ENCODE peak calls at places on chromosome 13, in nine cellular contexts. O is trophoblast cell, R is adrenal gland, I is foreskin keratinocyte, N is testis, Z is esophagus muscularis mucosa, J is left lung, B is psoas muscle, L is upper lobe of right lung. T is an unnamed sample. For H3K4me1, the result is how much of the 10 kb centered on the place peaks cover.

GRCh38 chr13:76944457-76944856 is 3.9 kb upstream of the ACOD1 start:
- DNase-seq in O (peak), R (peak), I (no peak), N (no peak), Z (no peak), J (no peak), B (no peak), L (no peak), T (peak)

GRCh38 chr13:76643596-76643995 is 242.6 kb downstream of the KCTD12 start:
- DNase-seq in O (no peak), R (no peak), I (no peak), N (no peak), Z (no peak), J (no peak), B (no peak), L (no peak), T (no peak)

GRCh38 chr13:50365683-50366391 is 350.6 kb downstream of the KCNRG start:
- DNase-seq in O (peak), R (no peak), I (peak), N (no peak), Z (peak), J (no peak), B (no peak), L (no peak), T (peak)

GRCh38 chr13:71067164-71067815 is 799.7 kb downstream of the DACH1 start:
- DNase-seq in O (no peak), R (no peak), I (no peak), N (no peak), Z (no peak), J (no peak), B (no peak), L (no peak), T (no peak)

GRCh38 chr13:47463726-47464125 is 537.3 kb downstream of the SUCLA2 start:
- DNase-seq in O (no peak), R (no peak), I (no peak), N (no peak), Z (no peak), J (peak), B (no peak), L (no peak), T (no peak)

GRCh38 chr13:51541809-51542258 is 42.4 kb upstream of the WDFY2 start:
- DNase-seq in O (no peak), R (no peak), I (no peak), N (no peak), Z (no peak), J (no peak), B (no peak), L (no peak), T (no peak)

GRCh38 chr13:70568571-70568970 is 460.3 kb upstream of the KLHL1 start:
- DNase-seq in O (peak), R (peak), I (no peak), N (no peak), Z (no peak), J (no peak), B (no peak), L (no peak), T (peak)

GRCh38 chr13:48233886-48234488 is 981 bp downstream of the ITM2B start:
- DNase-seq in O (peak), R (no peak), I (no peak), N (peak), Z (no peak), J (no peak), B (no peak), L (no peak), T (no peak)

GRCh38 chr13:35768551-35768950 is 292.1 kb upstream of the MAB21L1 start:
- DNase-seq in O (peak), R (no peak), I (no peak), N (no peak), Z (no peak), J (no peak), B (no peak), L (no peak), T (no peak)

GRCh38 chr13:24693862-24694471 is 13.8 kb downstream of the ATP12A start:
- DNase-seq in O (peak), R (peak), I (no peak), N (peak), Z (no peak), J (no peak), B (no peak), L (peak), T (peak)

GRCh38 chr13:37136187-37136586 is 30.7 kb upstream of the CSNK1A1L start:
- DNase-seq in O (peak), R (no peak), I (no peak), N (no peak), Z (no peak), J (no peak), B (no peak), L (no peak), T (no peak)

GRCh38 chr13:46551410-46552301 is 1.3 kb upstream of the LRCH1 start:
- DNase-seq in O (peak), R (peak), I (no peak), N (peak), Z (no peak), J (peak), B (peak), L (peak), T (peak)

GRCh38 chr13:27792393-27793218 is at the start of gene GSX1:
- DNase-seq in O (peak), R (peak), I (no peak), N (peak), Z (no peak), J (peak), B (peak), L (peak), T (peak)

DNA sequence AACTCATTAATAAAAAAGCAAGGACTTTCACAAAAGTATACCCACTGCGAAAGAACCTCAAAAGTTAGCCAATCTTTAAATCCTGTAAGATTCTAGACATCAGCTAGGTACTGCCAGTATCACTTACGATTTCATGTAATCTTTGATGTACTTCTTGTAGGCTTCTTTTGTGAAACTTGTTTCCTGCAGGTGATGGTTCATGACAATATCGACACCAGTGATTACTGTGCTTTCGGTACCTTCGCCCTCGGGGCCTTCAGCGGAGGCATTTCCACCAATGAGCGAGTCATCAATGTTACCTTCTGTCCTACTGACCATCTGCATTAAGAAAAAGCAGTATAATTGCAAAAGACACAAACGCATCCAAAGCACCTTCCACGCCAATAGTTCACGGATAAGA is 1.1 kb downstream of the TPT1 start:
- DNase-seq in O (peak), R (no peak), I (no peak), N (no peak), Z (no peak), J (no peak), B (no peak), L (no peak), T (no peak)
- H3K4me1 ChIP-seq in O (under half), R (half or more), I (under half), N (under half), Z (half or more), J (half or more), B (half or more), L (half or more), T (half or more)

GRCh38 chr13:110308377-110309158 is 1.5 kb downstream of the COL4A2 start:
- DNase-seq in O (peak), R (no peak), I (no peak), N (peak), Z (no peak), J (peak), B (no peak), L (no peak), T (peak)
- H3K4me1 ChIP-seq in O (under half), R (under half), I (under half), N (under half), Z (half or more), J (under half), B (under half), L (under half), T (half or more)

DNA sequence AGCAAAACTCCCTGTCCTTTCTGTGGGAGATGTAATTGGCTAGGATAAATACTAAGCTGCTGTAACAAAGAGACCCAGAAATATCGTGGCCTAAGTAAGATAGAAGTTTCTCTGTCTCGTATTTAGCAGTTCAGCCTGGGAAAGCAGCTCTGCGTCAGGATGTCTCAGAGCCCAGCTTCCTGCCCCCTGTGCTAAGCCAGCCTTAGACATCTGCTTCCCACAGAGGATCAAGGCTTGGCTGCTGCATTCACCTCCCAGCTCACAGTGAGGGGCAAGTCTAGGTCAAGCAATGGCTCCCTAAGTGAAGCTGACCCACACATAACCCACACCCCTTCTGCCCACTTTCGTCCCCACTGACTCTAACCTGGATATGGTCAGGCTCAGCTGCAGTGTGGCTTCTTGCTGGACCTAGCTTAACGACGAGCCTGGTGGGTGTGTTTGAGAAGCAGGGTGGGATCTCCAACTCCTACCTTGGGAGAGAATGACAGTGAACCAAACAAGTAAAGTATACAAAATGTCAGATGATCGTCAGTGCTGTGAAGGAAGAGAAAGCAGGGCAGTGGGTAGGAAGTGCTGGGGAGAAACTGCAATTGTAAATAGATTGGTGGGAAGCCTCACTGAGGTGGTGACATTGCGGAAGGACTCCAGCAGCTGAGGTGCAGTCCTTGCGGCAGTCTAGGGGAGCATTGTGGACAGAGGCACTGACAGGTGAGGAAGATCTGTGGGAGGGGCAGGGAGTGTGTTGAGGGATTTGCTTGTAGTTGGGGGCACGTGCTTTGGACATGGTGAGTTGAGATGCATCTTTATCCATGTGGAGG is 82.9 kb downstream of the TNFRSF19 start:
- DNase-seq in O (no peak), R (no peak), I (no peak), N (no peak), Z (no peak), J (no peak), B (no peak), L (no peak), T (no peak)
- H3K4me1 ChIP-seq in O (under half), R (under half), I (under half), N (under half), Z (under half), J (under half), B (under half), L (under half), T (under half)

GRCh38 chr13:99689955-99690354 is 188.7 kb downstream of the TM9SF2 start:
- DNase-seq in O (no peak), R (no peak), I (no peak), N (no peak), Z (no peak), J (no peak), B (no peak), L (no peak), T (no peak)
- H3K4me1 ChIP-seq in O (under half), R (under half), I (under half), N (under half), Z (under half), J (under half), B (under half), L (under half), T (under half)

GRCh38 chr13:99308481-99309087 is 1.4 kb upstream of the GPR183 start:
- DNase-seq in O (peak), R (no peak), I (no peak), N (no peak), Z (no peak), J (no peak), B (no peak), L (no peak), T (no peak)
- H3K4me1 ChIP-seq in O (under half), R (under half), I (under half), N (under half), Z (half or more), J (half or more), B (under half), L (under half), T (under half)

GRCh38 chr13:42153371-42153770 is 104.9 kb downstream of the DGKH start:
- DNase-seq in O (no peak), R (no peak), I (no peak), N (no peak), Z (no peak), J (no peak), B (no peak), L (no peak), T (no peak)

GRCh38 chr13:42152495-42152894 is 104.0 kb downstream of the DGKH start:
- DNase-seq in O (no peak), R (no peak), I (no peak), N (no peak), Z (no peak), J (no peak), B (no peak), L (no peak), T (no peak)

GRCh38 chr13:42155251-42155650 is 106.8 kb downstream of the DGKH start:
- DNase-seq in O (no peak), R (no peak), I (no peak), N (no peak), Z (no peak), J (no peak), B (no peak), L (no peak), T (no peak)

GRCh38 chr13:42148538-42148937 is 100.1 kb downstream of the DGKH start:
- DNase-seq in O (no peak), R (no peak), I (no peak), N (no peak), Z (no peak), J (no peak), B (no peak), L (no peak), T (no peak)

GRCh38 chr13:42151781-42152180 is 103.3 kb downstream of the DGKH start:
- DNase-seq in O (no peak), R (no peak), I (no peak), N (no peak), Z (no peak), J (no peak), B (no peak), L (no peak), T (no peak)
- H3K4me1 ChIP-seq in O (under half), R (under half), I (under half), N (under half), Z (under half), J (under half), B (under half), L (under half), T (under half)

DNA sequence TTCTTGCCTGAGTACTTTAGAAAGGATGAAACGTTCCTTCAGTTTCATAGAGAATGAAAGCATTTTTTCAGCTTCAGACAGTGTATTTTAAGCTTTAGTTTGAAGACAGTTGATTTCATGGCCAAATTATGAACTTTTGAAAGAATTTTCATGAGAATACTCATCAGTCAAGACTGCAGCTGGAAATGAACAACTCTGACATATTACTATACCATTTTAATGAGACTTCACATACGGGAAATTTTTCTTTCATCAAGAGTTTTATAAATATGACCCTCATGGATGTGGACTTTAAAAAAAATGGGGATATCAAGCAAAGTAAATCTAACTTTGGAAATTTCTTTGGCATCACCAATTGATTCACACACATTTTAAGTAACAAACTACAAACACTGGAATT is 6.4 kb downstream of the LATS2 start:
- DNase-seq in O (no peak), R (no peak), I (no peak), N (no peak), Z (no peak), J (no peak), B (no peak), L (no peak), T (no peak)
- H3K4me1 ChIP-seq in O (under half), R (under half), I (under half), N (under half), Z (half or more), J (half or more), B (half or more), L (half or more), T (under half)

GRCh38 chr13:45303866-45304265 is 37.1 kb downstream of the TPT1 start:
- DNase-seq in O (no peak), R (no peak), I (no peak), N (no peak), Z (no peak), J (no peak), B (no peak), L (no peak), T (no peak)

GRCh38 chr13:45301263-45301662 is 39.7 kb downstream of the TPT1 start:
- DNase-seq in O (no peak), R (no peak), I (no peak), N (no peak), Z (no peak), J (no peak), B (no peak), L (no peak), T (no peak)

GRCh38 chr13:45305079-45305478 is 35.9 kb downstream of the TPT1 start:
- DNase-seq in O (no peak), R (no peak), I (no peak), N (no peak), Z (no peak), J (no peak), B (no peak), L (no peak), T (no peak)

GRCh38 chr13:45310341-45311138 is 30.4 kb downstream of the TPT1 start:
- DNase-seq in O (peak), R (no peak), I (no peak), N (no peak), Z (no peak), J (no peak), B (no peak), L (no peak), T (no peak)

GRCh38 chr13:45306966-45307365 is 34.0 kb downstream of the TPT1 start:
- DNase-seq in O (no peak), R (no peak), I (no peak), N (no peak), Z (no peak), J (no peak), B (no peak), L (no peak), T (no peak)
- H3K4me1 ChIP-seq in O (under half), R (under half), I (under half), N (under half), Z (under half), J (under half), B (under half), L (under half), T (under half)

DNA sequence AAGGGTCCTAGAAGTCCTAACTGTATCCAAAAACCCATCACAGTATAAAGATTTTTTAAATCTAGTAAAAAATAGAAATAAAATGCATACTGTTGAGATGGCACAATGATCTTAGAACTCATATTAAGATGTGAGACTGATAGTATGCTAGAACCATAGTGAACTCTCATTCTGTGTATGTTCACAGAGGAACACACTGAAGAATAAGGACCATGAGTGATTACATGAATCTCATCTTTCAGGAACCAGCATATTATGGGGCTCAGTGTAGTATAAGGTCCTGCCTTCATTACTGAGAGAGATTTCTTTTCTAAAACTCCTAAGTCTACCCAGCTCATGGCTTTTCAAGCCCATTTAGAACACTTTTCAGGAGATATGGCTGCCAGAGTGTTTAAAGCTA is 59.8 kb upstream of the RFC3 start:
- DNase-seq in O (no peak), R (no peak), I (no peak), N (no peak), Z (no peak), J (no peak), B (no peak), L (no peak), T (no peak)
- H3K4me1 ChIP-seq in O (under half), R (under half), I (under half), N (under half), Z (under half), J (under half), B (under half), L (under half), T (under half)

GRCh38 chr13:75470676-75471075 is 11.3 kb downstream of the TBC1D4 start:
- DNase-seq in O (no peak), R (no peak), I (no peak), N (no peak), Z (no peak), J (no peak), B (no peak), L (no peak), T (no peak)

GRCh38 chr13:75474956-75475355 is 7.0 kb downstream of the TBC1D4 start:
- DNase-seq in O (no peak), R (no peak), I (no peak), N (no peak), Z (no peak), J (no peak), B (no peak), L (no peak), T (no peak)

GRCh38 chr13:75468602-75469001 is 13.4 kb downstream of the TBC1D4 start:
- DNase-seq in O (no peak), R (no peak), I (no peak), N (no peak), Z (no peak), J (no peak), B (no peak), L (no peak), T (no peak)

GRCh38 chr13:75469087-75469486 is 12.9 kb downstream of the TBC1D4 start:
- DNase-seq in O (no peak), R (no peak), I (no peak), N (no peak), Z (no peak), J (no peak), B (no peak), L (no peak), T (no peak)

DNA sequence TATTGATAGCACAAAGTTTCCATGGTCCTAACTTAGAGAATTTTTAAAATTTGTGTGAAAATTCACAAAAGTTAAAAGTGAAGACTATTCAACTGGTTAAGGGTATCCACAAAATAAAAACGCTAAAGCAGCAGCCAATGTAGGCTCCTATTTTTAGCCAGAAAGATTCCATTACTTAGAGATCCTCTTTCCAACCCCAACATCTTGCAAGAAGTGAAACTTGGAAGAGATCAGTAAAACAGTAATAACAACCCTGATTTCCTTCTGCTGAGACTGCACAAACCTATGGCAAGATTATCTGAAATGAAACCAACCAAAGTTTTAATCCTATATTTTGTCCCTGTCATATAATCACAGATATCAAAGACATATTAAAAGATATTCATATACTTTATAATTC is 8.5 kb downstream of the TBC1D4 start:
- DNase-seq in O (no peak), R (no peak), I (no peak), N (no peak), Z (no peak), J (no peak), B (no peak), L (no peak), T (no peak)
- H3K4me1 ChIP-seq in O (under half), R (under half), I (under half), N (under half), Z (under half), J (under half), B (half or more), L (under half), T (under half)

T was measured in mammary epithelial cell.